ENCODE peak calls at places on chromosomes 13 and 19, in ten cellular contexts. G is esophagus squamous epithelium, X is ovary, C is tibial nerve, K is GM12878, N is breast epithelium, R is stomach, T is heart left ventricle, W is K562, M is HCT116. Q is an unnamed sample.
A peak's percentile ranks its signal among the peaks of the same experiment; 100 is the strongest.

GRCh38 chr19:33689138-33689746 is 67.5 kb downstream of the CHST8 start:
- DNase-seq in X (no peak), N (peak; percentile 49), K (no peak), G (no peak), C (no peak), T (no peak), W (no peak), R (no peak), M (no peak), Q (no peak)

GRCh38 chr13:110902370-110902769 is 12.5 kb downstream of the ANKRD10 start:
- DNase-seq in R (no peak), C (no peak), K (no peak), T (no peak), G (no peak), N (no peak), M (no peak), W (no peak), X (no peak), Q (no peak)

GRCh38 chr19:6103217-6103644 is 7.1 kb downstream of the RFX2 start:
- DNase-seq in X (peak; percentile 56), M (no peak), W (no peak), N (peak; percentile 76), R (peak; percentile 85), K (no peak), G (no peak), T (peak; percentile 89), C (peak; percentile 69), Q (peak; percentile 82)

GRCh38 chr19:51971624-51972023 is 15.0 kb downstream of the ZNF350 start:
- DNase-seq in M (no peak), W (no peak), T (no peak), C (no peak), N (no peak), K (no peak), X (no peak), R (no peak), G (no peak), Q (no peak)

GRCh38 chr13:79749556-79749955 is 268.6 kb downstream of the NDFIP2 start:
- DNase-seq in G (no peak), C (no peak), T (no peak), W (no peak), X (no peak), M (no peak), R (no peak), N (no peak), K (no peak), Q (no peak)

GRCh38 chr13:99873832-99874430 is 97.6 kb downstream of the ZIC5 start:
- DNase-seq in R (no peak), C (no peak), T (no peak), N (no peak), M (no peak), G (no peak), W (no peak), X (no peak), K (no peak), Q (no peak)

GRCh38 chr19:2083174-2083854 is 12.8 kb downstream of the MOB3A start:
- DNase-seq in M (no peak), C (no peak), X (no peak), R (no peak), G (no peak), N (no peak), T (no peak), K (no peak), W (no peak), Q (no peak)

GRCh38 chr19:50794778-50795664 is 4.8 kb downstream of the ACP4 start:
- DNase-seq in C (no peak), K (no peak), N (no peak), X (peak; percentile 26), W (peak; percentile 64), M (no peak), G (no peak), R (no peak), T (no peak), Q (no peak)

GRCh38 chr19:22617614-22618325 is 16.4 kb upstream of the ZNF492 start:
- DNase-seq in T (no peak), G (no peak), W (no peak), C (no peak), X (peak; percentile 83), R (no peak), K (no peak), M (no peak), N (no peak), Q (no peak)

GRCh38 chr19:13881231-13881691 is 4.3 kb downstream of the NANOS3 start:
- DNase-seq in N (no peak), T (no peak), M (no peak), R (no peak), X (no peak), W (no peak), G (no peak), C (no peak), K (no peak), Q (no peak)
- H3K27ac ChIP-seq in N (peak overlapping the region; percentile 95), T (no peak overlapping the region), M (peak overlapping the region; percentile 79), R (peak overlapping the region; percentile 83), X (no peak overlapping the region), W (peak overlapping the region; percentile 43), G (peak overlapping the region; percentile 89), C (peak overlapping the region; percentile 92), K (peak overlapping the region; percentile 64), Q (peak overlapping the region; percentile 83)

DNA sequence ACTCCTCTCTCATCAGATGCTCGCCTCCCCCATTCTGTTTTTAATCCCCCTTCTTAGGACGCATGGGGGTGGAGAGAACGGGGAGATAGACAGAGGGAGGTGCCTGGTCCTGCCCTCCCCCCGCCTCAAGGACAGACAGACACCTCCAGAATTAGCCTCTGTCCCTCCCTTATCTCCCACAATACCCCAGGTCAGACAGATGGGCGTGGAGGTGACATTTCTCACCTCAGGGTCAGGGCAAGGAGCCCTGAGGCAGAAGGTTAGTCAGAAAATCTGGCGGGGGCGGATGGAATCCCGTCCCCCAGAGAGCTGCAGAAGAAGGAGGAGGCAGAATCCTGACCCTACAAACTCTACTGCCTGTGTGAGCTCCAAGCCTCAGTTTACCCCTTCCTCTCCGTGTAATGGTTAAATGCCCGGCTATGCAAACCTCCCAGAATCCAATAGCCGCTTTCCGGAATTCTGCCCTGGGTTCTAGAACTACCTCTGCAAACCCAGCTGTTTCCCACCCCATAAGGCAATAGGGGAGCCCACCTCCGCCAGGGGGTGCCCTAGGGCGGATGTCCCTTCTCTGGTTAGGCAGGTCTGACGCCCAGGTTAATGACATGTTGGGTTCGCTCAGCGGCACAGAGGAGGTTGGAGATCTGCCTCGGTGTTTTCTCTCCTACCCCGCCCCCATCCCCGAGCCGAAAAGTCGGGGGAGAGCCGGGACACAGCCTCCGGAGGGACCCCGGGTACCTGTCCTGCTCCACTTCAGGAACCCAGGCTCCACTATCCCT is 900 bp downstream of the PPP1R13L start:
- DNase-seq in N (peak; percentile 81), T (peak; percentile 78), K (no peak), M (no peak), R (peak; percentile 73), G (no peak), C (no peak), X (peak; percentile 63), W (peak; percentile 71), Q (peak; percentile 37)
- TF ChIP-seq CTCF in N (peak; percentile 18), T (peak; percentile 15), K (peak; percentile 70), M (peak; percentile 50), R (no peak), G (no peak), C (no peak), X (no peak), W (peak; percentile 86), Q (no peak)

GRCh38 chr19:21568816-21569496 is 63.6 kb downstream of the ZNF429 start:
- DNase-seq in T (peak; percentile 91), N (peak; percentile 88), M (no peak), R (peak; percentile 83), X (peak; percentile 92), C (peak; percentile 85), K (no peak), W (no peak), G (no peak), Q (peak; percentile 83)
- TF ChIP-seq POLR2A in T (no peak), N (no peak), M (no peak), R (no peak), X (peak; percentile 10), C (no peak), K (no peak), W (no peak), G (peak; percentile 29), Q (peak; percentile 62)

DNA sequence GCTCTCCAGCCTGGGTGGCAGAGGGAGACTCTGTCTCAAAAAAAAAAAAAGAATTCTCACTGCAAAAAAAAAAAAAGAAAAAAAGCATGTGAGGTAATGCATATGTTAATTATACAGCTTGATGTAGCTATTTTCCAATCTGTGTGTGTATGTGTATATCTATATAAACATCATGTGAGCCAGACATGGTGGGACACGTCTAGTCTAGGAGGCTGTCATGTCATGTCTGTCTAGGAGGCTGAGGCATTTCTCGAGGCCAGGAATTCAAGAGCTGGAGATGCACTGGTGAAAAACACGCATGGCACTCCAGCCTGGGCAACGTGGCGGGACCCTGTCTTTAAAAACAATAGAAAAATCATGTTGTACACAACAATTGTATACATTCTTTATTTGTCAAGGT is 6.9 kb upstream of the SBK3 start:
- DNase-seq in R (no peak), K (no peak), C (no peak), G (no peak), M (no peak), W (no peak), T (no peak), X (no peak), N (no peak), Q (no peak)
- H3K27ac ChIP-seq in R (no peak overlapping the region), K (no peak overlapping the region), C (peak overlapping the region; percentile 8), G (no peak overlapping the region), M (no peak overlapping the region), W (no peak overlapping the region), T (no peak overlapping the region), X (no peak overlapping the region), N (no peak overlapping the region), Q (no peak overlapping the region)

GRCh38 chr13:72180253-72180952 is 313.4 kb upstream of the DACH1 start:
- DNase-seq in W (no peak), R (no peak), K (no peak), M (no peak), T (no peak), G (no peak), N (no peak), C (no peak), X (no peak), Q (no peak)
- TF ChIP-seq CTCF in W (no peak), R (no peak), K (no peak), M (no peak), T (no peak), G (no peak), N (no peak), C (no peak), X (no peak), Q (no peak)

GRCh38 chr19:11535792-11536595 is 2.7 kb upstream of the CNN1 start:
- DNase-seq in C (peak; percentile 84), X (peak; percentile 97), N (peak; percentile 91), W (peak; percentile 97), M (peak; percentile 81), G (peak; percentile 45), R (peak; percentile 91), K (no peak), T (peak; percentile 94), Q (peak; percentile 94)
- TF ChIP-seq POLR2A in C (no peak), X (peak; percentile 60), N (no peak), W (peak; percentile 72), M (peak; percentile 33), G (peak; percentile 52), R (no peak), K (no peak), T (peak; percentile 62), Q (peak; percentile 89)